ENCODE peak calls at places on chromosomes 5 and 9, in seven cellular contexts. N is testis, B is lung, X is keratinocyte, R is AG04449, Z is pancreas, L is neural progenitor cell. U is an unnamed sample.

GRCh38 chr5:87949665-87950640 is 318.7 kb downstream of the TMEM161B start:
- DNase-seq in R (no peak), X (no peak), Z (no peak), L (no peak), B (no peak), N (no peak), U (no peak)

GRCh38 chr5:172827843-172828242 is 6.2 kb upstream of the ERGIC1 start:
- DNase-seq in L (peak; percentile 42), B (no peak), N (no peak), R (no peak), Z (no peak), X (no peak), U (no peak)

GRCh38 chr9:107336718-107337360 is 53.8 kb downstream of the RAD23B start:
- DNase-seq in X (peak; percentile 45), B (no peak), Z (no peak), R (peak; percentile 12), L (no peak), N (no peak), U (peak; percentile 92)

GRCh38 chr9:137918331-137919094 is 40.9 kb downstream of the CACNA1B start:
- DNase-seq in Z (no peak), N (peak; percentile 34), B (no peak), L (no peak), R (no peak), X (no peak), U (no peak)

GRCh38 chr5:135891280-135891679 is 4.4 kb downstream of the IL9 start:
- DNase-seq in X (no peak), B (no peak), L (no peak), N (no peak), Z (no peak), R (no peak), U (no peak)

GRCh38 chr9:14351206-14351605 is 37.3 kb upstream of the NFIB start:
- DNase-seq in Z (no peak), L (no peak), N (no peak), B (no peak), R (no peak), X (no peak), U (no peak)

GRCh38 chr9:87580941-87581438 is 83.3 kb downstream of the DAPK1 start:
- DNase-seq in Z (no peak), N (no peak), B (no peak), X (no peak), R (no peak), L (no peak), U (no peak)

GRCh38 chr5:178207183-178207916 is 3.0 kb downstream of the HNRNPAB start:
- DNase-seq in R (no peak), X (no peak), Z (peak; percentile 46), B (peak; percentile 56), L (no peak), N (peak; percentile 56), U (no peak)

GRCh38 chr5:5340206-5340729 is 82.2 kb upstream of the ICE1 start:
- DNase-seq in Z (peak; percentile 40), X (no peak), L (peak; percentile 65), N (peak; percentile 52), B (peak; percentile 42), R (peak; percentile 93), U (peak; percentile 95)

GRCh38 chr5:150022163-150022540 is 21.6 kb downstream of the HMGXB3 start:
- DNase-seq in L (no peak), X (peak; percentile 54), B (no peak), R (no peak), Z (no peak), N (no peak), U (peak; percentile 53)

GRCh38 chr5:73380052-73380451 is 68.5 kb downstream of the FOXD1 start:
- DNase-seq in N (no peak), Z (no peak), L (no peak), R (no peak), X (no peak), B (no peak), U (no peak)

GRCh38 chr9:3511537-3511936 is 14.3 kb downstream of the RFX3 start:
- DNase-seq in B (no peak), N (no peak), L (no peak), R (no peak), X (no peak), Z (no peak), U (no peak)

GRCh38 chr9:121645853-121646807 is 5.3 kb upstream of the DAB2IP start:
- DNase-seq in N (no peak), Z (no peak), L (no peak), B (no peak), X (no peak), R (no peak), U (no peak)

GRCh38 chr5:89728750-89729149 is 680.8 kb downstream of the CETN3 start:
- DNase-seq in X (no peak), N (peak; percentile 60), B (peak; percentile 29), L (no peak), R (no peak), Z (peak; percentile 25), U (no peak)

GRCh38 chr9:114953917-114954316 is 23.5 kb upstream of the TNFSF8 start:
- DNase-seq in N (peak; percentile 14), R (peak; percentile 19), L (no peak), Z (no peak), B (peak; percentile 47), X (no peak), U (no peak)

GRCh38 chr9:79928661-79929060 is 356.9 kb downstream of the TLE4 start:
- DNase-seq in X (no peak), B (no peak), Z (no peak), L (no peak), R (no peak), N (no peak), U (no peak)

GRCh38 chr9:72978724-72979123 is 25.9 kb upstream of the ALDH1A1 start:
- DNase-seq in B (no peak), Z (no peak), N (no peak), X (no peak), L (no peak), R (no peak), U (peak; percentile 66)

GRCh38 chr5:108251350-108251749 is 130.5 kb downstream of the FBXL17 start:
- DNase-seq in Z (no peak), L (no peak), X (no peak), N (no peak), R (no peak), B (no peak), U (no peak)

GRCh38 chr9:131630206-131630831 is 85.0 kb downstream of the PRRT1B start:
- DNase-seq in L (no peak), N (no peak), R (no peak), Z (no peak), B (no peak), X (no peak), U (no peak)

GRCh38 chr9:105116047-105116868 is 128.2 kb upstream of the SLC44A1 start:
- DNase-seq in L (peak; percentile 59), B (no peak), R (no peak), N (no peak), X (no peak), Z (no peak), U (no peak)

GRCh38 chr9:88658311-88658822 is 123.4 kb downstream of the NXNL2 start:
- DNase-seq in N (peak; percentile 39), B (peak; percentile 39), X (no peak), R (no peak), L (no peak), Z (peak; percentile 24), U (no peak)

GRCh38 chr9:676780-677458 is 164.6 kb upstream of the DMRT1 start:
- DNase-seq in R (no peak), X (no peak), Z (no peak), L (no peak), B (peak; percentile 22), N (no peak), U (no peak)

GRCh38 chr9:75455444-75455921 is 367.2 kb downstream of the OSTF1 start:
- DNase-seq in L (no peak), Z (no peak), X (no peak), B (peak; percentile 59), N (no peak), R (no peak), U (no peak)

GRCh38 chr9:129836342-129837007 is 1.2 kb downstream of the USP20 start:
- DNase-seq in L (peak; percentile 11), X (no peak), B (no peak), N (no peak), Z (no peak), R (no peak), U (no peak)

GRCh38 chr9:20373263-20373662 is 249.0 kb downstream of the MLLT3 start:
- DNase-seq in B (no peak), X (no peak), L (no peak), N (no peak), R (no peak), Z (no peak), U (no peak)

GRCh38 chr5:163569284-163569683 is 63.9 kb downstream of the MAT2B start:
- DNase-seq in B (no peak), R (no peak), N (no peak), L (peak; percentile 48), X (no peak), Z (no peak), U (no peak)

GRCh38 chr5:67725591-67725990 is 490.0 kb upstream of the PIK3R1 start:
- DNase-seq in R (no peak), Z (no peak), X (no peak), N (no peak), B (no peak), L (no peak), U (no peak)
- H3K4me3 ChIP-seq in R (no peak overlapping the region), Z (no peak overlapping the region), X (no peak overlapping the region), N (no peak overlapping the region), B (no peak overlapping the region), L (no peak overlapping the region), U (no peak overlapping the region)

GRCh38 chr5:141349917-141350619 is at the start of gene PCDHGB1:
- DNase-seq in B (no peak), X (no peak), L (peak; percentile 76), Z (no peak), R (no peak), N (peak; percentile 70), U (peak; percentile 33)
- TF ChIP-seq CTCF in B (no peak), X (peak; percentile 48), L (peak; percentile 63), Z (peak; percentile 17), R (peak; percentile 50), N (no peak), U (peak; percentile 44)

GRCh38 chr9:136900988-136901515 is 14.7 kb downstream of the TRAF2 start:
- DNase-seq in N (no peak), B (peak; percentile 72), R (no peak), L (no peak), Z (no peak), X (no peak), U (peak; percentile 74)

GRCh38 chr9:136903041-136903554 is 16.8 kb downstream of the TRAF2 start:
- DNase-seq in N (no peak), Z (peak; percentile 60), L (no peak), R (no peak), X (no peak), B (no peak), U (no peak)

GRCh38 chr9:136901516-136902258 is 15.4 kb downstream of the TRAF2 start:
- DNase-seq in B (peak; percentile 52), N (peak; percentile 66), Z (no peak), R (no peak), X (peak; percentile 72), L (no peak), U (peak; percentile 96)

GRCh38 chr9:136900556-136900955 is 14.2 kb downstream of the TRAF2 start:
- DNase-seq in N (no peak), L (no peak), B (no peak), Z (no peak), R (no peak), X (no peak), U (no peak)

GRCh38 chr9:136902259-136902821 is 16.0 kb downstream of the TRAF2 start:
- DNase-seq in R (peak; percentile 14), L (no peak), B (peak; percentile 85), Z (peak; percentile 80), X (no peak), N (peak; percentile 73), U (peak; percentile 87)
- H3K4me3 ChIP-seq in R (no peak overlapping the region), L (no peak overlapping the region), B (no peak overlapping the region), Z (peak overlapping the region; percentile 7), X (peak overlapping the region; percentile 63), N (no peak overlapping the region), U (peak overlapping the region; percentile 44)

GRCh38 chr9:84379740-84380139 is 39.2 kb upstream of the SLC28A3 start:
- DNase-seq in X (no peak), Z (no peak), N (no peak), R (no peak), L (no peak), B (no peak), U (no peak)
- TF ChIP-seq CTCF in X (no peak), Z (no peak), N (no peak), R (no peak), L (no peak), B (no peak), U (no peak)

U was measured in PC-9.